ENCODE peak calls at places on chromosomes 5 and 9, in eight cellular contexts. A is AG04450, X is hepatocyte, F is RWPE1, I is PC-9, K is thoracic aorta, S is B cell, N is Calu3. H is an unnamed sample.

GRCh38 chr5:157354825-157355224 is 88.9 kb downstream of the CYFIP2 start:
- DNase-seq in A (no peak), X (no peak), F (no peak), I (no peak), K (no peak), S (no peak), N (no peak), H (no peak)

GRCh38 chr9:81317939-81318338 is 371.4 kb downstream of the TLE1 start:
- DNase-seq in A (no peak), X (no peak), F (no peak), I (no peak), K (no peak), S (no peak), N (no peak), H (no peak)

GRCh38 chr5:113035096-113035495 is 58.5 kb downstream of the DCP2 start:
- DNase-seq in A (no peak), X (no peak), F (no peak), I (no peak), K (no peak), S (no peak), N (no peak), H (no peak)

GRCh38 chr9:136211441-136212344 is 6.8 kb upstream of the LHX3 start:
- DNase-seq in A (no peak), X (no peak), F (no peak), I (no peak), K (no peak), S (no peak), N (no peak), H (no peak)

GRCh38 chr5:92574023-92574422 is 1007.0 kb downstream of the NR2F1-AS1 start:
- DNase-seq in A (no peak), X (no peak), F (no peak), I (no peak), K (no peak), S (no peak), N (no peak), H (no peak)

GRCh38 chr9:120928015-120928719 is 1.6 kb upstream of the TRAF1 start:
- DNase-seq in A (no peak), X (peak; percentile 55), F (peak; percentile 62), I (no peak), K (no peak), S (no peak), N (no peak), H (peak; percentile 35)

GRCh38 chr5:166436857-166437256 is 1854.6 kb upstream of the WWC1 start:
- DNase-seq in A (no peak), X (no peak), F (peak; percentile 74), I (no peak), K (no peak), S (no peak), N (no peak), H (no peak)

GRCh38 chr5:150651382-150651781 is 9.7 kb upstream of the MYOZ3 start:
- DNase-seq in A (no peak), X (no peak), F (no peak), I (no peak), K (no peak), S (no peak), N (no peak), H (no peak)

GRCh38 chr5:2015961-2016360 is 133.2 kb upstream of the IRX4 start:
- DNase-seq in A (no peak), X (no peak), F (no peak), I (no peak), K (no peak), S (no peak), N (no peak), H (no peak)
- TF ChIP-seq CTCF in A (no peak), X (no peak), F (no peak), I (no peak), K (no peak), S (no peak), N (no peak), H (no peak)

DNA sequence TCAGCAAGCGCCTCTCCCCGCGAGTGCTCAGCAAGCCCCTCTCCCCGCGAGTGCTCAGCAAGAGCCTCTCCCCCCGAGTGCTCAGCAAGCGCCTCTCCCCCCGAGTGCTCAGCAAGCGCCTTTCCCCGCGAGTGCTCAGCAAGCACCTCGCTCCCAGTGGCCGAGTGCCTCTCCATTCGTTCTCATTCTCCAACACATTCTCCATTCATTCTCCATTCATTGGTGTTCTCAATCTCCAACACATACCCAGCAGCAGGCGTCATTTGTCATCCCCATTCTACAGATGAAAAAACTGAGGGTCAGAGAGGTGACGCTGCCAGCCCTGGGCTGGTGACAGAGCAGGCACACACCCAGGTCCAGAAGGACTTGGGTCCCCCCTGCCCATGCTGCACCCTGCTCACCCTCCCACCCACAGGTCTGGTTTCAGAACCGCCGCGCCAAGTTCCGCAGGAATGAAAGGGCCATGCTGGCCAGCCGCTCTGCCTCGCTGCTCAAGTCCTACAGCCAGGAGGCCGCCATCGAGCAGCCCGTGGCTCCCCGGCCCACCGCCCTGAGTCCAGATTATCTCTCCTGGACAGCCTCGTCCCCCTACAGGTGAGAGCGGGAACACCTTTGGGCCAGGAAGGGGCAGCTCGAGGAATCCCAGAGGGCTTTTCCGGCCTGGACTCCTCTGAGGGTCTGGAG is 32.5 kb downstream of the PTGES start:
- DNase-seq in A (no peak), X (no peak), F (no peak), I (no peak), K (no peak), S (no peak), N (no peak), H (no peak)
- TF ChIP-seq CTCF in A (peak; percentile 35), X (peak; percentile 10), F (peak; percentile 29), I (peak; percentile 45), K (peak; percentile 28), S (no peak), N (peak; percentile 19), H (no peak)

DNA sequence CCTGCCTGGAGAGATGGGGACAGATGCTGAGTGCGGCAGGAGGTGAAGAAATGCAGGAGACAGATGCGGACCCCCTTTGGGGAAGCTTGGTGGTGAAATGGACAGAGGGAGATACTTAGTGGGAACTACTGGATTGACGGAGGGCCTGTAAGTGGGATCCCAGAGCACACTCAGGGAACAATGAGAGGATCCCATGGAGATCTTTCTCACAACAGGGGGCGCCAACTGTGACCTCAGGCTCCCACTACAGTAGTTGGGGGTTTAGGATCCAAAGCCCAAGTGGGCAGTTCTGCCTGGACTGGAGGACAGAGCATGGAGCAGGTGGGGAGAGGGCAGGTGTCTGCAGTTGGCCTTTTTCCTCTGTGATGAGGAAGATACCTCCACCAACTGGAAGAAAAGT is 3.4 kb downstream of the DPM2 start:
- DNase-seq in A (no peak), X (no peak), F (no peak), I (no peak), K (no peak), S (no peak), N (no peak), H (no peak)
- TF ChIP-seq CTCF in A (no peak), X (no peak), F (no peak), I (no peak), K (no peak), S (no peak), N (no peak), H (no peak)

GRCh38 chr5:50582699-50583098 is 83.7 kb upstream of the PARP8 start:
- DNase-seq in A (no peak), X (no peak), F (no peak), I (no peak), K (no peak), S (no peak), N (no peak), H (no peak)

GRCh38 chr5:50580506-50580905 is 85.9 kb upstream of the PARP8 start:
- DNase-seq in A (no peak), X (no peak), F (peak; percentile 20), I (no peak), K (no peak), S (no peak), N (no peak), H (no peak)

DNA sequence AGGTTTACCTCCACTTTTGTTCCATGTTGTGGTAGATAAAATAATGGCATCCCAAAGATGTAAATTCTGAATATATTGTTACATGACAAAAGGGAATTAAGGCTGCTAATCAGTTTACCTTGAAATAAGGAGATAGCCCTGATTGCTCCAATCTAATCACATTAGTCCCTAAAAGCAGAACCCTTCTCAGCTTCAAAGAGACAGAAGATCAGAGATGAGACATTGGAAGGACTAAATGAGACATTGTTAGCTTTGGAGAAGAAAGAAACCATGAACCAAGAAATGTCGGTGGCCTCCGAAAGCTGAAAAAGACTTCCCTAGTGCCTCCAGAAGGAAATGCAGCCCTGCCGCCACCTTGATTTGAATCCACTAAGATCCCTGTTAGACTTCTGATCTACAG is 82.8 kb upstream of the PARP8 start:
- DNase-seq in A (no peak), X (no peak), F (no peak), I (no peak), K (no peak), S (no peak), N (no peak), H (no peak)
- TF ChIP-seq CTCF in A (no peak), X (no peak), F (no peak), I (no peak), K (no peak), S (no peak), N (no peak), H (no peak)

GRCh38 chr5:59058237-59058636 is 475.4 kb downstream of the RAB3C start:
- DNase-seq in A (no peak), X (no peak), F (no peak), I (no peak), K (no peak), S (no peak), N (no peak), H (no peak)

GRCh38 chr5:59054963-59055528 is 472.2 kb downstream of the RAB3C start:
- DNase-seq in A (no peak), X (no peak), F (no peak), I (no peak), K (no peak), S (no peak), N (no peak), H (no peak)

GRCh38 chr5:59058977-59059687 is 476.3 kb downstream of the RAB3C start:
- DNase-seq in A (no peak), X (no peak), F (no peak), I (no peak), K (no peak), S (no peak), N (no peak), H (no peak)

GRCh38 chr5:59051938-59052337 is 469.1 kb downstream of the RAB3C start:
- DNase-seq in A (no peak), X (no peak), F (no peak), I (no peak), K (no peak), S (no peak), N (no peak), H (no peak)

DNA sequence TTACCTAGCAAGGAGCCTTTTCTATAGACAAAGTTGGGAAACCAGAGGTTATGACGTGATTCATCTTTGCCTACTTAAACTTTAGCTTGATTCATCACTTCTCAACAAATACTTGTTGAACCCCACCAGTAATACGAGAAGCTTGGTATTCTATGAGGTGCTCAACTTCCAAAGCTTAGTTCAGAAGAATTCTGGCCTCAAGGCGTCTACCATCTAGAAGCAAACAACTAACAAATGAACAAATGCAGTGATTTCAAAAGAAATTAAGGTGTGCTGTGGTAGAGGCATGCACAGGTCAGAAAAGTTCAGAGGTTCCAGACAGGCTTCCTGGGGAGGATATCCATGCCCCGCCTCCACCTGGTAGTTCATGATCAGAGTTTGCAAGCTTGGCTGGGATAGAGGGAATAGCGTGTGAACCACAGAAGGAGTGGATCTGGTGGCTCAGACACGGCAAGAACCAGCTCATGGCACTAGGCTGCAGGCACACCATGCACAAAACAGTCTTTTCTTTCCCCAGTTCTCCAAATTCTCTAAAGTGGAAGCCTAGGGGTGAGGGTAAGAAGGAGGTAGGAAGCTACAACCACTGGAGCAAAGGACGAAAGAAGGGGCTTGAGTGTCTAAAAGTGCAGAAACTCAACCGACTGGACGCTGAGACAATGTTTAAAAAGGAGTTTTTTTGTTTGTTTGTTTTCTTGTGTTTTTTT is 473.0 kb downstream of the RAB3C start:
- DNase-seq in A (no peak), X (no peak), F (no peak), I (peak; percentile 90), K (no peak), S (no peak), N (no peak), H (no peak)
- TF ChIP-seq CTCF in A (no peak), X (no peak), F (no peak), I (no peak), K (no peak), S (no peak), N (no peak), H (no peak)